ENCODE peak calls at places on chromosomes 7 and 10, in nine cellular contexts. R is aorta; T is NB4; H is RCC 7860; A is activated naive CD8-positive, alpha-beta T cell treated with anti-CD3 and anti-CD28 coated beads for 36 hours; U is GM23338; E is GM12891; W is amniotic stem cell; C is activated CD8-positive, alpha-beta T cell treated with anti-CD3 and anti-CD28 coated beads for 36 hours. I is an unnamed sample.

GRCh38 chr7:6252310-6252709 is 20.1 kb downstream of the CYTH3 start:
- DNase-seq in R (no peak), T (no peak), H (no peak), A (no peak), U (no peak), E (no peak), W (peak), C (no peak), I (no peak)

GRCh38 chr7:34057136-34057535 is 151.8 kb downstream of the BMPER start:
- DNase-seq in R (no peak), T (no peak), H (no peak), A (no peak), U (no peak), E (no peak), W (no peak), C (no peak), I (no peak)

GRCh38 chr7:133265821-133266220 is 12.9 kb downstream of the EXOC4 start:
- DNase-seq in R (no peak), T (no peak), H (no peak), A (no peak), U (no peak), E (no peak), W (no peak), C (no peak), I (no peak)

GRCh38 chr7:106047818-106048490 is 64.2 kb downstream of the SYPL1 start:
- DNase-seq in R (no peak), T (no peak), H (no peak), A (no peak), U (no peak), E (no peak), W (no peak), C (no peak), I (no peak)

GRCh38 chr10:95242581-95243317 is 48.1 kb downstream of the PDLIM1 start:
- DNase-seq in R (no peak), T (peak), H (peak), A (peak), U (peak), E (no peak), W (peak), C (peak), I (peak)

GRCh38 chr10:75165684-75166622 is 44.6 kb upstream of the VDAC2 start:
- DNase-seq in R (no peak), T (peak), H (no peak), A (peak), U (no peak), E (peak), W (no peak), C (peak), I (no peak)

GRCh38 chr10:112653215-112653614 is 206.2 kb downstream of the VTI1A start:
- DNase-seq in R (no peak), T (no peak), H (no peak), A (no peak), U (no peak), E (no peak), W (no peak), C (no peak), I (no peak)

GRCh38 chr10:34758447-34758996 is 56.6 kb downstream of the PARD3 start:
- DNase-seq in R (no peak), T (peak), H (peak), A (no peak), U (no peak), E (no peak), W (peak), C (no peak), I (no peak)

GRCh38 chr7:28293529-28293835 is 112.9 kb upstream of the JAZF1 start:
- DNase-seq in R (no peak), T (peak), H (no peak), A (no peak), U (no peak), E (no peak), W (no peak), C (no peak), I (no peak)

GRCh38 chr7:98571986-98572385 is 45.1 kb upstream of the NPTX2 start:
- DNase-seq in R (no peak), T (no peak), H (no peak), A (no peak), U (no peak), E (no peak), W (no peak), C (no peak), I (no peak)

GRCh38 chr7:112134039-112134438 is 72.2 kb downstream of the DOCK4 start:
- DNase-seq in R (no peak), T (no peak), H (no peak), A (no peak), U (no peak), E (no peak), W (no peak), C (no peak), I (no peak)

GRCh38 chr7:158856883-158857668 is 718 bp downstream of the DYNC2I1 start:
- DNase-seq in R (no peak), T (no peak), H (no peak), A (no peak), U (no peak), E (no peak), W (no peak), C (no peak), I (no peak)

GRCh38 chr10:110360857-110361474 is 56.2 kb upstream of the SMNDC1 start:
- DNase-seq in R (no peak), T (no peak), H (peak), A (no peak), U (peak), E (no peak), W (no peak), C (no peak), I (no peak)

GRCh38 chr7:80053098-80053497 is 81.5 kb upstream of the GNAI1 start:
- DNase-seq in R (no peak), T (no peak), H (no peak), A (no peak), U (peak), E (no peak), W (no peak), C (no peak), I (no peak)

GRCh38 chr7:101450064-101450463 is 87.4 kb downstream of the COL26A1 start:
- DNase-seq in R (no peak), T (peak), H (no peak), A (no peak), U (no peak), E (no peak), W (no peak), C (no peak), I (no peak)

GRCh38 chr7:88789480-88790064 is 6.0 kb downstream of the TEX47 start:
- DNase-seq in R (no peak), T (peak), H (peak), A (no peak), U (peak), E (no peak), W (peak), C (no peak), I (no peak)

GRCh38 chr7:45578467-45578866 is 4.3 kb downstream of the ADCY1 start:
- DNase-seq in R (no peak), T (no peak), H (no peak), A (no peak), U (no peak), E (no peak), W (no peak), C (no peak), I (no peak)

GRCh38 chr7:75646551-75647102 is 92.1 kb downstream of the HIP1 start:
- DNase-seq in R (no peak), T (no peak), H (no peak), A (no peak), U (no peak), E (no peak), W (no peak), C (no peak), I (no peak)

GRCh38 chr10:78350286-78350685 is 316.6 kb downstream of the RPS24 start:
- DNase-seq in R (no peak), T (no peak), H (no peak), A (no peak), U (no peak), E (no peak), W (no peak), C (no peak), I (no peak)

GRCh38 chr10:102764340-102765257 is 20.9 kb downstream of the WBP1L start:
- DNase-seq in R (no peak), T (no peak), H (no peak), A (no peak), U (no peak), E (no peak), W (no peak), C (peak), I (no peak)

GRCh38 chr7:106521115-106521514 is 139.8 kb downstream of the CCDC71L start:
- DNase-seq in R (no peak), T (no peak), H (no peak), A (no peak), U (peak), E (peak), W (no peak), C (peak), I (peak)

GRCh38 chr7:105180002-105180401 is 166.0 kb downstream of the KMT2E start:
- DNase-seq in R (no peak), T (no peak), H (no peak), A (no peak), U (no peak), E (no peak), W (no peak), C (no peak), I (no peak)

GRCh38 chr10:79178614-79179403 is 110.0 kb downstream of the ZMIZ1 start:
- DNase-seq in R (no peak), T (peak), H (peak), A (no peak), U (no peak), E (no peak), W (no peak), C (no peak), I (peak)

GRCh38 chr10:78542536-78542935 is 508.9 kb downstream of the RPS24 start:
- DNase-seq in R (no peak), T (no peak), H (no peak), A (no peak), U (no peak), E (no peak), W (no peak), C (no peak), I (no peak)

GRCh38 chr10:112137381-112137987 is 46.1 kb downstream of the GPAM start:
- DNase-seq in R (peak), T (peak), H (peak), A (peak), U (peak), E (peak), W (peak), C (peak), I (peak)

GRCh38 chr7:37341033-37341630 is 107.5 kb downstream of the ELMO1 start:
- DNase-seq in R (no peak), T (peak), H (no peak), A (no peak), U (no peak), E (no peak), W (no peak), C (no peak), I (no peak)

GRCh38 chr7:19939746-19940145 is 166.3 kb upstream of the TMEM196 start:
- DNase-seq in R (no peak), T (no peak), H (peak), A (no peak), U (no peak), E (no peak), W (no peak), C (no peak), I (no peak)

GRCh38 chr10:44463511-44464121 is 78.7 kb upstream of the CXCL12 start:
- DNase-seq in R (peak), T (no peak), H (no peak), A (no peak), U (no peak), E (no peak), W (no peak), C (no peak), I (no peak)

GRCh38 chr7:52273685-52274610 is 761.5 kb upstream of the POM121L12 start:
- DNase-seq in R (peak), T (no peak), H (no peak), A (no peak), U (peak), E (no peak), W (no peak), C (no peak), I (peak)